ENCODE peak calls at places on chromosomes 2 and 18, in six cellular contexts. One of them, this sample, is unnamed.

GRCh38 chr2:108199726-108200125 is 40.0 kb upstream of the SULT1C3 start:
- DNase-seq in lower lobe of right lung: no peak
- DNase-seq in heart right ventricle: no peak
- DNase-seq in CD8-positive, alpha-beta T cell: no peak
- DNase-seq in CD4-positive, alpha-beta T cell: no peak
- DNase-seq in astrocyte: peak
- DNase-seq in this sample: no peak

GRCh38 chr2:172279843-172280242 is 147.5 kb upstream of the ITGA6 start:
- DNase-seq in astrocyte: no peak
- DNase-seq in CD4-positive, alpha-beta T cell: no peak
- DNase-seq in CD8-positive, alpha-beta T cell: no peak
- DNase-seq in heart right ventricle: no peak
- DNase-seq in lower lobe of right lung: no peak
- DNase-seq in this sample: no peak

GRCh38 chr2:172230783-172231446 is 128.2 kb upstream of the DLX2 start:
- DNase-seq in CD4-positive, alpha-beta T cell: no peak
- DNase-seq in lower lobe of right lung: no peak
- DNase-seq in astrocyte: peak
- DNase-seq in CD8-positive, alpha-beta T cell: no peak
- DNase-seq in heart right ventricle: no peak
- DNase-seq in this sample: no peak

GRCh38 chr2:74552914-74553811 is 579 bp downstream of the LOXL3 start:
- DNase-seq in CD8-positive, alpha-beta T cell: no peak
- DNase-seq in CD4-positive, alpha-beta T cell: no peak
- DNase-seq in heart right ventricle: no peak
- DNase-seq in astrocyte: no peak
- DNase-seq in lower lobe of right lung: no peak
- DNase-seq in this sample: no peak

GRCh38 chr18:28350821-28351220 is 173.9 kb upstream of the CDH2 start:
- DNase-seq in lower lobe of right lung: no peak
- DNase-seq in astrocyte: no peak
- DNase-seq in heart right ventricle: no peak
- DNase-seq in CD4-positive, alpha-beta T cell: no peak
- DNase-seq in CD8-positive, alpha-beta T cell: no peak
- DNase-seq in this sample: no peak

GRCh38 chr2:176285321-176285720 is 16.1 kb downstream of the MTX2 start:
- DNase-seq in heart right ventricle: no peak
- DNase-seq in lower lobe of right lung: no peak
- DNase-seq in astrocyte: peak
- DNase-seq in CD8-positive, alpha-beta T cell: no peak
- DNase-seq in CD4-positive, alpha-beta T cell: no peak
- DNase-seq in this sample: no peak

GRCh38 chr2:199973703-199974102 is 18.3 kb downstream of the MAIP1 start:
- DNase-seq in astrocyte: peak
- DNase-seq in heart right ventricle: no peak
- DNase-seq in CD4-positive, alpha-beta T cell: no peak
- DNase-seq in lower lobe of right lung: no peak
- DNase-seq in CD8-positive, alpha-beta T cell: no peak
- DNase-seq in this sample: no peak

GRCh38 chr2:94874277-94874997 is 3.2 kb downstream of the TEKT4 start:
- DNase-seq in astrocyte: no peak
- DNase-seq in CD4-positive, alpha-beta T cell: peak
- DNase-seq in lower lobe of right lung: peak
- DNase-seq in CD8-positive, alpha-beta T cell: peak
- DNase-seq in heart right ventricle: no peak
- DNase-seq in this sample: no peak

GRCh38 chr2:151357359-151357758 is at the start of gene TNFAIP6:
- DNase-seq in CD4-positive, alpha-beta T cell: no peak
- DNase-seq in lower lobe of right lung: no peak
- DNase-seq in heart right ventricle: no peak
- DNase-seq in CD8-positive, alpha-beta T cell: no peak
- DNase-seq in astrocyte: peak
- DNase-seq in this sample: no peak

GRCh38 chr2:204187513-204188088 is 251.0 kb downstream of the ICOS start:
- DNase-seq in astrocyte: no peak
- DNase-seq in CD8-positive, alpha-beta T cell: no peak
- DNase-seq in heart right ventricle: no peak
- DNase-seq in lower lobe of right lung: no peak
- DNase-seq in CD4-positive, alpha-beta T cell: no peak
- DNase-seq in this sample: no peak

GRCh38 chr2:233075141-233075965 is 15.2 kb downstream of the INPP5D start:
- DNase-seq in CD4-positive, alpha-beta T cell: no peak
- DNase-seq in astrocyte: no peak
- DNase-seq in CD8-positive, alpha-beta T cell: no peak
- DNase-seq in heart right ventricle: no peak
- DNase-seq in lower lobe of right lung: no peak
- DNase-seq in this sample: no peak

GRCh38 chr18:59582395-59582794 is 114.8 kb downstream of the CCBE1 start:
- DNase-seq in astrocyte: no peak
- DNase-seq in lower lobe of right lung: no peak
- DNase-seq in CD8-positive, alpha-beta T cell: no peak
- DNase-seq in heart right ventricle: no peak
- DNase-seq in CD4-positive, alpha-beta T cell: no peak
- DNase-seq in this sample: no peak

GRCh38 chr2:210046851-210047486 is 44.5 kb downstream of the RPE start:
- DNase-seq in CD8-positive, alpha-beta T cell: no peak
- DNase-seq in heart right ventricle: no peak
- DNase-seq in lower lobe of right lung: no peak
- DNase-seq in astrocyte: no peak
- DNase-seq in CD4-positive, alpha-beta T cell: no peak
- DNase-seq in this sample: no peak

GRCh38 chr2:14673351-14673875 is 40.9 kb downstream of the LRATD1 start:
- DNase-seq in astrocyte: peak
- DNase-seq in heart right ventricle: no peak
- DNase-seq in CD4-positive, alpha-beta T cell: no peak
- DNase-seq in lower lobe of right lung: no peak
- DNase-seq in CD8-positive, alpha-beta T cell: no peak
- DNase-seq in this sample: no peak

GRCh38 chr2:71071681-71072398 is 3.4 kb downstream of the NAGK start:
- DNase-seq in CD4-positive, alpha-beta T cell: peak
- DNase-seq in astrocyte: no peak
- DNase-seq in heart right ventricle: no peak
- DNase-seq in lower lobe of right lung: no peak
- DNase-seq in CD8-positive, alpha-beta T cell: peak
- DNase-seq in this sample: no peak

GRCh38 chr18:56067216-56067611 is 479.2 kb upstream of the TCF4 start:
- DNase-seq in CD8-positive, alpha-beta T cell: no peak
- DNase-seq in astrocyte: no peak
- DNase-seq in heart right ventricle: no peak
- DNase-seq in CD4-positive, alpha-beta T cell: no peak
- DNase-seq in lower lobe of right lung: no peak
- DNase-seq in this sample: no peak

GRCh38 chr2:171598713-171599319 is 76.5 kb downstream of the CYBRD1 start:
- DNase-seq in astrocyte: peak
- DNase-seq in heart right ventricle: no peak
- DNase-seq in lower lobe of right lung: no peak
- DNase-seq in CD4-positive, alpha-beta T cell: peak
- DNase-seq in CD8-positive, alpha-beta T cell: peak
- DNase-seq in this sample: peak

GRCh38 chr2:240611601-240612210 is 13.6 kb upstream of the GPR35 start:
- DNase-seq in heart right ventricle: no peak
- DNase-seq in CD8-positive, alpha-beta T cell: no peak
- DNase-seq in lower lobe of right lung: peak
- DNase-seq in astrocyte: no peak
- DNase-seq in CD4-positive, alpha-beta T cell: no peak
- DNase-seq in this sample: no peak

GRCh38 chr2:221467610-221468009 is 104.5 kb downstream of the EPHA4 start:
- DNase-seq in heart right ventricle: no peak
- DNase-seq in lower lobe of right lung: no peak
- DNase-seq in CD4-positive, alpha-beta T cell: no peak
- DNase-seq in astrocyte: peak
- DNase-seq in CD8-positive, alpha-beta T cell: no peak
- DNase-seq in this sample: no peak

GRCh38 chr2:237196866-237197618 is 111.4 kb downstream of the COPS8 start:
- DNase-seq in heart right ventricle: no peak
- DNase-seq in CD4-positive, alpha-beta T cell: no peak
- DNase-seq in astrocyte: peak
- DNase-seq in lower lobe of right lung: no peak
- DNase-seq in CD8-positive, alpha-beta T cell: no peak
- DNase-seq in this sample: no peak

GRCh38 chr18:68791801-68792200 is 6.1 kb upstream of the CCDC102B start:
- DNase-seq in CD4-positive, alpha-beta T cell: no peak
- DNase-seq in CD8-positive, alpha-beta T cell: no peak
- DNase-seq in lower lobe of right lung: no peak
- DNase-seq in astrocyte: no peak
- DNase-seq in heart right ventricle: no peak
- DNase-seq in this sample: no peak

GRCh38 chr2:95357717-95358280 is 44.7 kb upstream of the FAHD2A start:
- DNase-seq in lower lobe of right lung: no peak
- DNase-seq in CD4-positive, alpha-beta T cell: no peak
- DNase-seq in CD8-positive, alpha-beta T cell: no peak
- DNase-seq in astrocyte: no peak
- DNase-seq in heart right ventricle: no peak
- DNase-seq in this sample: no peak

GRCh38 chr2:239324456-239324855 is 76.4 kb downstream of the HDAC4 start:
- DNase-seq in lower lobe of right lung: no peak
- DNase-seq in CD8-positive, alpha-beta T cell: no peak
- DNase-seq in astrocyte: no peak
- DNase-seq in CD4-positive, alpha-beta T cell: no peak
- DNase-seq in heart right ventricle: no peak
- DNase-seq in this sample: no peak

GRCh38 chr2:134862069-134862468 is 23.7 kb downstream of the ACMSD start:
- DNase-seq in CD8-positive, alpha-beta T cell: no peak
- DNase-seq in lower lobe of right lung: no peak
- DNase-seq in CD4-positive, alpha-beta T cell: no peak
- DNase-seq in heart right ventricle: no peak
- DNase-seq in astrocyte: no peak
- DNase-seq in this sample: no peak
- H3K27ac ChIP-seq in CD8-positive, alpha-beta T cell: no peak
- H3K27ac ChIP-seq in lower lobe of right lung: no peak
- H3K27ac ChIP-seq in CD4-positive, alpha-beta T cell: no peak
- H3K27ac ChIP-seq in heart right ventricle: no peak
- H3K27ac ChIP-seq in astrocyte: no peak
- H3K27ac ChIP-seq in this sample: no peak

DNA sequence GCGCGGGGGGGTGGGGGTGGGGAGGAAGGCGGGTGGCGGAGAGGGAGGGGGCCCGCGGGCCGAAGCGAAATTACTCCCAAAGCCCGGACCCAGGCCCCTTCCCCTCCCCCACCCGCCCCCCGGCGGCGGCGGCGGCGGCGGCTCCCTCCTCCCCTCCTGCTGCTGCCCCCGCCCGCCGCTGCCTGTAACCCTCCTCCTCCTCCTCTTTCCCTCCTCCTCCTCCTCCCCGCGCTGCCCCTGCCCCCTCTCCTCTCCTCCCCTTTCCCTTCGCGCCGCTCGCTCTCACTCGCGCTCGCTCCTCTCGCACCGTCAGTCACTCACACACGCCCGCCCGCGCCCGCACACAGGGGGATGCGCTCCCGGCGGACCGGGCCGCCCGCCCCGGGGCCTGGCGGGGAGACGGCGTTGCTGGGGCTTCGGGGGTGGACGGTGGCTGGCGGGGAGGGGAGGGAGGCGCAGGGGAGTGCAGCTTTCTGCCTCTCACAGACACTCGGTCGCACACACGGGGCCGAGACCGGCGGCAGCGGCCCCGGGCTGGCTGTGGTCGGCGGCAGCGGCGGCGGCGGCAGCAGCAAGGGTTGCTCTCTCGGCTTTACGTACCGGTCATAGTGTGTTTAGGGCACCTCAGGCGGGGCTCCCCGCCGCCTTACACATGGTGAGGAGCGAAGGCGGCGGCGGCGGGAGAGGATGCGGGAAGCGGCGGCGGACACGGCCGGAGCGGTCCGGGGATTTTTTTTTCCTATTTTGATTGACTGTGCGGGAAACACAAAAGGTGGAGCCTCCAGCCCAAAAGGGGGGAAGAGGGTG is 405 bp downstream of the SP3 start:
- DNase-seq in lower lobe of right lung: peak
- DNase-seq in CD8-positive, alpha-beta T cell: peak
- DNase-seq in astrocyte: peak
- DNase-seq in heart right ventricle: peak
- DNase-seq in CD4-positive, alpha-beta T cell: peak
- DNase-seq in this sample: peak
- H3K27ac ChIP-seq in lower lobe of right lung: peak
- H3K27ac ChIP-seq in CD8-positive, alpha-beta T cell: peak
- H3K27ac ChIP-seq in astrocyte: peak
- H3K27ac ChIP-seq in heart right ventricle: peak
- H3K27ac ChIP-seq in CD4-positive, alpha-beta T cell: peak
- H3K27ac ChIP-seq in this sample: peak

DNA sequence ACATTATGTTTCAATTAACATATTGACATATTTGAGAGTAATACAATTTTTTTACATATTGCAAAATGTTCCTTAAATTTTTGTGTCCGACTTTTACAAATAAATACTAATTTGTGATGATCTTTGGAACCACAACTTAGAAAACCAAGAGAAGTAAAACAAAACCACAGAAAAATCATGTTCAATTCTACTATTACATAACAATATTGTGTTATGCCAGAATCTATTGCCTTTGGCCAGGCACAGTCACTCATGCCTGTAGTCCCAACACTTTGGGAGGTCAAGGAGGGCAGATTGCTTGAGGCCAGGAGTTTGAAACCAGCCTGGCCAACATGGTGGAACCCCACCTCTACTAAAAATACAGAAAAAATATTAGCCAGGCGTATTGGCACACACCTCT is 92.8 kb upstream of the APCDD1 start:
- DNase-seq in astrocyte: no peak
- DNase-seq in CD4-positive, alpha-beta T cell: no peak
- DNase-seq in lower lobe of right lung: no peak
- DNase-seq in heart right ventricle: no peak
- DNase-seq in CD8-positive, alpha-beta T cell: no peak
- DNase-seq in this sample: no peak
- H3K27ac ChIP-seq in astrocyte: no peak
- H3K27ac ChIP-seq in CD4-positive, alpha-beta T cell: no peak
- H3K27ac ChIP-seq in lower lobe of right lung: no peak
- H3K27ac ChIP-seq in heart right ventricle: no peak
- H3K27ac ChIP-seq in CD8-positive, alpha-beta T cell: no peak
- H3K27ac ChIP-seq in this sample: no peak

GRCh38 chr2:29212009-29212408 is 96.8 kb downstream of the CLIP4 start:
- DNase-seq in astrocyte: no peak
- DNase-seq in heart right ventricle: no peak
- DNase-seq in lower lobe of right lung: no peak
- DNase-seq in CD8-positive, alpha-beta T cell: no peak
- DNase-seq in CD4-positive, alpha-beta T cell: no peak
- DNase-seq in this sample: no peak

GRCh38 chr2:29206941-29207340 is 91.7 kb downstream of the CLIP4 start:
- DNase-seq in CD8-positive, alpha-beta T cell: no peak
- DNase-seq in heart right ventricle: no peak
- DNase-seq in CD4-positive, alpha-beta T cell: no peak
- DNase-seq in lower lobe of right lung: no peak
- DNase-seq in astrocyte: no peak
- DNase-seq in this sample: no peak

GRCh38 chr2:29202819-29203495 is 87.7 kb downstream of the CLIP4 start:
- DNase-seq in astrocyte: no peak
- DNase-seq in heart right ventricle: no peak
- DNase-seq in CD4-positive, alpha-beta T cell: no peak
- DNase-seq in CD8-positive, alpha-beta T cell: no peak
- DNase-seq in lower lobe of right lung: no peak
- DNase-seq in this sample: no peak

GRCh38 chr2:29209551-29209950 is 94.3 kb downstream of the CLIP4 start:
- DNase-seq in CD8-positive, alpha-beta T cell: no peak
- DNase-seq in lower lobe of right lung: no peak
- DNase-seq in heart right ventricle: no peak
- DNase-seq in astrocyte: no peak
- DNase-seq in CD4-positive, alpha-beta T cell: no peak
- DNase-seq in this sample: no peak

DNA sequence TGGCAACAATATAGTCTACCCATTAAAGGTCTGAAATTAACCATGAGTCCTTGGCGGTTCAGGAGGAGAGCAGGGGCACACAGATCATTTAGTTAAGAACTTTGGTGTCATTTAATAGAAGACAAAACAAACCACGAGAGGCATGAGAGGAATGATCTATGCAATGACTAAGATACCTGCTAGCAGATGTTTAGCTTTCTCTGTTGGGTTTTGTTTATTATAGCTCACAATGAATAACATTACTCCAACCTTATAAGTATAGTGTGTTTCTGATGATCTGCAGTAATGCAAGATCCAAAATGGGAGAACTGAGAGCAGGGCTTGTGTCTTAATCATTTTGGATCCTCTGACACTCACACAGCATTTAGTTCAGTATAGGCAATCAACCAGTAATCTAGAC is 92.1 kb downstream of the CLIP4 start:
- DNase-seq in astrocyte: peak
- DNase-seq in CD8-positive, alpha-beta T cell: no peak
- DNase-seq in heart right ventricle: no peak
- DNase-seq in CD4-positive, alpha-beta T cell: no peak
- DNase-seq in lower lobe of right lung: no peak
- DNase-seq in this sample: no peak
- H3K27ac ChIP-seq in astrocyte: no peak
- H3K27ac ChIP-seq in CD8-positive, alpha-beta T cell: no peak
- H3K27ac ChIP-seq in heart right ventricle: no peak
- H3K27ac ChIP-seq in CD4-positive, alpha-beta T cell: no peak
- H3K27ac ChIP-seq in lower lobe of right lung: no peak
- H3K27ac ChIP-seq in this sample: no peak

This sample was measured in caudate nucleus.